ENCODE peak calls at places on chromosomes 7 and 10, in ten cellular contexts. P, U, H, I, F, W, X, L, O and Y are unnamed samples. For H3K27me3 and H3K36me3, the result is how much of the 10 kb centered on the place peaks cover.

GRCh38 chr7:127879942-127880341 is 151.3 kb downstream of the LRRC4 start:
- DNase-seq in P (no peak), U (no peak), H (no peak), I (no peak), F (no peak), W (no peak), X (no peak), L (no peak), O (no peak), Y (no peak)

GRCh38 chr10:114206902-114207301 is 27.7 kb downstream of the TDRD1 start:
- DNase-seq in P (no peak), U (no peak), H (no peak), I (no peak), F (no peak), W (no peak), X (no peak), L (no peak), O (no peak), Y (no peak)

GRCh38 chr10:29951441-29951931 is 107.9 kb downstream of the JCAD start:
- DNase-seq in P (no peak), U (no peak), H (no peak), I (no peak), F (no peak), W (peak), X (no peak), L (no peak), O (no peak), Y (no peak)

GRCh38 chr7:13990319-13990983 is 985 bp upstream of the ETV1 start:
- DNase-seq in P (no peak), U (no peak), H (peak), I (no peak), F (peak), W (peak), X (peak), L (no peak), O (peak), Y (peak)

GRCh38 chr7:157617401-157617800 is 280.6 kb downstream of the DNAJB6 start:
- DNase-seq in P (no peak), U (no peak), H (no peak), I (no peak), F (no peak), W (no peak), X (no peak), L (no peak), O (no peak), Y (no peak)

GRCh38 chr10:95513941-95514392 is 47.2 kb downstream of the SORBS1 start:
- DNase-seq in P (no peak), U (no peak), H (no peak), I (no peak), F (no peak), W (peak), X (peak), L (no peak), O (peak), Y (no peak)

GRCh38 chr7:40469481-40469880 is 334.7 kb downstream of the SUGCT start:
- DNase-seq in P (no peak), U (peak), H (peak), I (no peak), F (no peak), W (peak), X (peak), L (no peak), O (peak), Y (no peak)

GRCh38 chr10:48447356-48448215 is 141.1 kb downstream of the MAPK8 start:
- DNase-seq in P (no peak), U (no peak), H (no peak), I (no peak), F (no peak), W (no peak), X (no peak), L (no peak), O (peak), Y (no peak)

GRCh38 chr7:1952169-1952760 is 280.5 kb downstream of the MAD1L1 start:
- DNase-seq in P (no peak), U (no peak), H (no peak), I (no peak), F (no peak), W (no peak), X (no peak), L (no peak), O (no peak), Y (no peak)

GRCh38 chr10:50279489-50279888 is 28.2 kb upstream of the ASAH2 start:
- DNase-seq in P (no peak), U (no peak), H (peak), I (no peak), F (peak), W (no peak), X (peak), L (no peak), O (no peak), Y (peak)

GRCh38 chr10:72483452-72483851 is 128.7 kb upstream of the DNAJB12 start:
- DNase-seq in P (no peak), U (no peak), H (no peak), I (no peak), F (no peak), W (no peak), X (no peak), L (no peak), O (no peak), Y (no peak)

GRCh38 chr7:107971100-107971499 is 31.9 kb downstream of the LAMB1 start:
- DNase-seq in P (no peak), U (no peak), H (no peak), I (no peak), F (no peak), W (no peak), X (no peak), L (no peak), O (no peak), Y (no peak)

GRCh38 chr10:101066146-101066889 is 4.5 kb downstream of the KAZALD1 start:
- DNase-seq in P (no peak), U (no peak), H (peak), I (no peak), F (peak), W (peak), X (peak), L (peak), O (peak), Y (peak)

GRCh38 chr10:75102830-75103673 is 8.4 kb upstream of the SAMD8 start:
- DNase-seq in P (no peak), U (no peak), H (no peak), I (no peak), F (no peak), W (no peak), X (no peak), L (no peak), O (no peak), Y (no peak)

GRCh38 chr7:117828831-117829230 is 44.4 kb downstream of the CTTNBP2 start:
- DNase-seq in P (no peak), U (no peak), H (no peak), I (no peak), F (no peak), W (peak), X (no peak), L (no peak), O (no peak), Y (no peak)

GRCh38 chr10:132849546-132850031 is 63.6 kb upstream of the NKX6-2 start:
- DNase-seq in P (no peak), U (no peak), H (no peak), I (no peak), F (no peak), W (no peak), X (no peak), L (no peak), O (no peak), Y (no peak)

GRCh38 chr10:132851451-132851850 is 65.5 kb upstream of the NKX6-2 start:
- DNase-seq in P (no peak), U (no peak), H (no peak), I (no peak), F (no peak), W (no peak), X (no peak), L (no peak), O (no peak), Y (no peak)

GRCh38 chr10:132850246-132850645 is 64.3 kb upstream of the NKX6-2 start:
- DNase-seq in P (no peak), U (no peak), H (no peak), I (no peak), F (no peak), W (no peak), X (no peak), L (no peak), O (no peak), Y (no peak)

GRCh38 chr10:132848951-132849545 is 63.1 kb upstream of the NKX6-2 start:
- DNase-seq in P (no peak), U (no peak), H (no peak), I (no peak), F (no peak), W (no peak), X (no peak), L (no peak), O (no peak), Y (no peak)

DNA sequence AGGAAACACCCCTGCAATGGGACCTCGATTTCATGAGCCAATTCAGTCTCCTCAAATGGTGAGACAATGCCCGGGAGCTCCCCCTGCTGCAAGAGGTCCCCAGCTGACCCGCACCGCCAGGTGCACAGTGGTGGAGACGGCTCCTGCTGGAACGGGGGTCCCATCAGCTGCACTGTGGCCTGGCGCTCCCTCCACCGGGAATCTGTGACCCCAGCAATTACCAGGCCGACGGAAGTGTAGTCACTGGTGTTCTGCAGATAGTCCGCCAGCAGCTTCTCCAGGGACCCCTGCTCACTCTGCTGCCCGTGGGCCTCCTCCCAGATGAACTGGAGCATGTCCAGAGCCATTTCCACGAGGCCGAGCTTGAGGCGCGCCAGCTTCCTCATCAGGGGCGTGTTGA is 64.9 kb upstream of the NKX6-2 start:
- DNase-seq in P (no peak), U (no peak), H (no peak), I (no peak), F (no peak), W (no peak), X (no peak), L (no peak), O (no peak), Y (no peak)
- H3K27me3 ChIP-seq in P (under half), U (under half), H (under half), I (under half), F (under half), W (under half), X (half or more), L (under half), O (under half), Y (half or more)

GRCh38 chr10:6232846-6233724 is 30.4 kb downstream of the PFKFB3 start:
- DNase-seq in P (no peak), U (no peak), H (no peak), I (no peak), F (no peak), W (no peak), X (no peak), L (no peak), O (no peak), Y (no peak)

GRCh38 chr10:6231730-6232129 is 29.0 kb downstream of the PFKFB3 start:
- DNase-seq in P (no peak), U (no peak), H (no peak), I (no peak), F (no peak), W (no peak), X (no peak), L (no peak), O (no peak), Y (no peak)

GRCh38 chr10:6231146-6231545 is 28.4 kb downstream of the PFKFB3 start:
- DNase-seq in P (no peak), U (no peak), H (no peak), I (no peak), F (no peak), W (no peak), X (no peak), L (no peak), O (no peak), Y (no peak)

GRCh38 chr10:6233725-6234277 is 31.1 kb downstream of the PFKFB3 start:
- DNase-seq in P (no peak), U (no peak), H (no peak), I (no peak), F (no peak), W (no peak), X (no peak), L (no peak), O (no peak), Y (no peak)

DNA sequence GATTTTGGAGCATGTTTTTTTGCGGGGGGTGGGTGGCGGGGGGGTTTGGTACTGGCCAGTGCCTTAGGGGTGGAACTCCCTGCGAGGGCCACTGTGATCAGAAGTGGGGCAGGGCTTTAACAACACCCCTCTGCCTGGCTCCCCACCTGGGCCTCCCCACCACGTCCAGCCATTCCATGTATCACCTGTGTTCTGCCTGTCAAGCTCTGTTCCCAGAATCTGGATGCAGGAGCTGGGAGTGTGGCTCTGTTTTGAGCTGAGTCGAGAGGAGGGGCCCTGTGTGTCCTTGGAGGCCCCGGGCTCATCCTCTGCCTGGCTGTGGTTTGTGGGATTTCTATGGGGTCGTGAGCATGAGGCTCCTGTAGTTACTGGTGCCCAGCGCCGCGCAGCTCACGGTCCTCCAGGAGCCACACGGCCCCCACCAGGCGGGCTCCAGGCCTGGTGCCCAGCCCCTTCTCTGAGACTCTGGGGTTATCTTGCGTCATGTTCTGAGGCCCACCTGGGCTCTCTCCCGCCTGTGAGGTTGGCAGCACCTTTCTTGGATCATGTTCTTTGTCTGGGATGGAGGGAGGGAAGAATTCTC is 29.6 kb downstream of the PFKFB3 start:
- DNase-seq in P (no peak), U (no peak), H (no peak), I (no peak), F (no peak), W (no peak), X (no peak), L (no peak), O (no peak), Y (no peak)
- H3K36me3 ChIP-seq in P (under half), U (half or more), H (under half), I (half or more), F (under half), W (under half), X (under half), L (under half), O (half or more), Y (under half)

DNA sequence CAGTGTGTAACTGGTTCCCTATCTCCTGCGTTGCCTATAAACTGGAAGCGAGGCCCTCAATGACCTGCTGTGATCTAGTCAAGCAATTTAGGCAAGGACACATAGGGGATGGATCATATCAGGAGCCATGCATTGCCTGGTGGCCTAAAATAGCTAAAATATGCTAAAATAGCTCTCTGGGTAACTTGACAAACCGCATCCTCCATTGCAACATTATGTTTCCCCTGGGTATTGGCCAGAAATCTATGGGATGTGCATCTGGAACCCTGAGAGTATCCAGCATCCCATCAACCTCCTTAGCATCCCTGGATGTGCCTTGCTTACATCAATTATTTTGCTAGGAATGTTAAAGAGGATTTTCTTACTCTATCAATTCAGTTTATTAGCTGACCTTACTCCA is 91.7 kb upstream of the ADCY1 start:
- DNase-seq in P (no peak), U (no peak), H (no peak), I (no peak), F (no peak), W (no peak), X (no peak), L (no peak), O (no peak), Y (no peak)
- H3K27me3 ChIP-seq in P (under half), U (under half), H (under half), I (under half), F (under half), W (under half), X (under half), L (under half), O (under half), Y (under half)

GRCh38 chr7:99420213-99420612 is 11.4 kb downstream of the BUD31 start:
- DNase-seq in P (no peak), U (no peak), H (no peak), I (no peak), F (no peak), W (no peak), X (no peak), L (no peak), O (no peak), Y (no peak)

GRCh38 chr7:99419323-99420021 is 10.7 kb downstream of the BUD31 start:
- DNase-seq in P (no peak), U (no peak), H (no peak), I (no peak), F (no peak), W (no peak), X (no peak), L (no peak), O (no peak), Y (no peak)

GRCh38 chr7:99422091-99422624 is 13.4 kb downstream of the BUD31 start:
- DNase-seq in P (no peak), U (no peak), H (no peak), I (no peak), F (no peak), W (no peak), X (no peak), L (no peak), O (no peak), Y (no peak)

GRCh38 chr7:99422625-99423024 is 13.9 kb downstream of the BUD31 start:
- DNase-seq in P (no peak), U (no peak), H (no peak), I (no peak), F (no peak), W (no peak), X (no peak), L (no peak), O (no peak), Y (no peak)

GRCh38 chr7:99418260-99418659 is 9.5 kb downstream of the BUD31 start:
- DNase-seq in P (no peak), U (no peak), H (no peak), I (no peak), F (no peak), W (no peak), X (no peak), L (no peak), O (no peak), Y (no peak)
- H3K36me3 ChIP-seq in P (under half), U (under half), H (under half), I (half or more), F (under half), W (under half), X (under half), L (half or more), O (half or more), Y (under half)

DNA sequence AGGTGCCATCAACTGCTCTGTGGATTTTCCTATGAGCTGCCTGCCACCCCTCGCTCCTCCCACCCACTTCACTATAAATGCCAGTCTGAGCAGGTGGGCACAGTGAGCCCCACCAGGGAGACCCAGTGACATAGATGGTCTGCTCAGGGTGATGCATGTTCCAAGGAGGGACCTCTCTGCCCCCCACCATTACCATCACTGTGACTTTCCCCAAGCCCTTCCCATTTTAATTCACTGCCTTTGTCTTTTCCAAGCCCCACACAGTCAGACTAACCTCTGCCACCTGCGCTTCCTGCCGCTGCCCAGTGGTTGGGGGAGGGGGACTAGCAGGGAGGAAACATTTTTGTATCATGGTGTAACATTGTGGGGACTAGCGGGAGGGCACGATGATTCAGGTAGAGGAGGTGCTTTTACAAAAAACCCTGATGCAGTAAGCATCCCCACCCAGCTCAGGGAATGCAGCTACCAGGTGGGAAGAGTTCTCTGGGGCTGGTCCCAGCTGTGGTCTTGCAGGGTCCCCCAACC is 24.6 kb downstream of the PRSS2 start:
- DNase-seq in P (no peak), U (no peak), H (no peak), I (no peak), F (no peak), W (peak), X (peak), L (peak), O (no peak), Y (no peak)
- H3K27me3 ChIP-seq in P (under half), U (under half), H (half or more), I (under half), F (half or more), W (under half), X (under half), L (under half), O (half or more), Y (under half)

GRCh38 chr10:132347211-132347930 is 15.4 kb downstream of the LRRC27 start:
- DNase-seq in P (no peak), U (no peak), H (no peak), I (no peak), F (no peak), W (no peak), X (no peak), L (no peak), O (peak), Y (no peak)

GRCh38 chr10:132345345-132345744 is 13.4 kb downstream of the LRRC27 start:
- DNase-seq in P (no peak), U (no peak), H (no peak), I (no peak), F (no peak), W (no peak), X (no peak), L (no peak), O (no peak), Y (no peak)

GRCh38 chr10:132347931-132348267 is 15.9 kb downstream of the LRRC27 start:
- DNase-seq in P (no peak), U (no peak), H (no peak), I (no peak), F (no peak), W (no peak), X (no peak), L (no peak), O (no peak), Y (no peak)

GRCh38 chr10:132344386-132344785 is 12.4 kb downstream of the LRRC27 start:
- DNase-seq in P (no peak), U (no peak), H (no peak), I (no peak), F (no peak), W (no peak), X (no peak), L (no peak), O (no peak), Y (no peak)

GRCh38 chr10:132346806-132347205 is 14.8 kb downstream of the LRRC27 start:
- DNase-seq in P (no peak), U (no peak), H (no peak), I (no peak), F (no peak), W (no peak), X (no peak), L (no peak), O (no peak), Y (no peak)
- H3K36me3 ChIP-seq in P (under half), U (under half), H (under half), I (under half), F (under half), W (under half), X (under half), L (under half), O (under half), Y (under half)

GRCh38 chr7:154743211-154743610 is 259.7 kb downstream of the PAXIP1 start:
- DNase-seq in P (no peak), U (no peak), H (no peak), I (no peak), F (peak), W (no peak), X (no peak), L (no peak), O (no peak), Y (no peak)
- H3K27me3 ChIP-seq in P (under half), U (under half), H (under half), I (under half), F (under half), W (under half), X (under half), L (under half), O (under half), Y (under half)